ENCODE peak calls at places on chromosomes 13 and 19, in four cellular contexts. Z, N, C and J are unnamed samples.
A peak's percentile ranks its signal among the peaks of the same experiment; 100 is the strongest.

GRCh38 chr13:111903143-111903542 is 163.8 kb upstream of the SOX1 start:
- DNase-seq in Z (no peak), N (no peak), C (peak; percentile 6), J (no peak)

GRCh38 chr19:4326837-4327251 is 11.8 kb downstream of the STAP2 start:
- DNase-seq in Z (no peak), N (no peak), C (no peak), J (no peak)

GRCh38 chr19:50046649-50047503 is 21.1 kb downstream of the ZNF473 start:
- DNase-seq in Z (no peak), N (no peak), C (peak; percentile 49), J (no peak)

GRCh38 chr13:111512707-111513106 is 192.3 kb downstream of the TEX29 start:
- DNase-seq in Z (no peak), N (no peak), C (no peak), J (no peak)

GRCh38 chr19:52691737-52692136 is 43.1 kb downstream of the ZNF611 start:
- DNase-seq in Z (no peak), N (no peak), C (peak; percentile 72), J (no peak)

GRCh38 chr13:24074687-24075086 is 85.8 kb upstream of the SPATA13 start:
- DNase-seq in Z (no peak), N (no peak), C (no peak), J (no peak)

GRCh38 chr13:44908266-44908665 is 81.0 kb downstream of the NUFIP1 start:
- DNase-seq in Z (no peak), N (no peak), C (no peak), J (no peak)

GRCh38 chr13:31122544-31123260 is 39.0 kb downstream of the HSPH1 start:
- DNase-seq in Z (no peak), N (no peak), C (no peak), J (no peak)

GRCh38 chr19:4108767-4109625 is 14.9 kb downstream of the MAP2K2 start:
- DNase-seq in Z (no peak), N (no peak), C (no peak), J (no peak)

GRCh38 chr13:99978781-99979452 is 2.7 kb upstream of the ZIC2 start:
- DNase-seq in Z (no peak), N (no peak), C (peak; percentile 85), J (no peak)

GRCh38 chr13:99976502-99977115 is 5.0 kb upstream of the ZIC2 start:
- DNase-seq in Z (no peak), N (no peak), C (no peak), J (no peak)

GRCh38 chr13:99977334-99977911 is 4.2 kb upstream of the ZIC2 start:
- DNase-seq in Z (no peak), N (no peak), C (no peak), J (no peak)

GRCh38 chr13:99979453-99980200 is 2.0 kb upstream of the ZIC2 start:
- DNase-seq in Z (no peak), N (no peak), C (peak; percentile 74), J (no peak)

GRCh38 chr13:99977912-99978780 is 3.4 kb upstream of the ZIC2 start:
- DNase-seq in Z (no peak), N (no peak), C (no peak), J (no peak)
- H3K4me3 ChIP-seq in Z (no peak overlapping the region), N (no peak overlapping the region), C (no peak overlapping the region), J (peak overlapping the region; percentile 64)

GRCh38 chr13:67416047-67416925 is 186.2 kb upstream of the PCDH9 start:
- DNase-seq in Z (peak; percentile 2), N (peak; percentile 2), C (peak; percentile 59), J (no peak)
- TF ChIP-seq CTCF in Z (peak; percentile 80), N (peak; percentile 80), C (peak; percentile 83), J (peak; percentile 70)

GRCh38 chr19:46471778-46472543 is 598 bp upstream of the PNMA8A start:
- DNase-seq in Z (no peak), N (no peak), C (no peak), J (no peak)
- H3K4me3 ChIP-seq in Z (peak overlapping the region; percentile 53), N (no peak overlapping the region), C (peak overlapping the region; percentile 65), J (peak overlapping the region; percentile 43)

GRCh38 chr13:79901336-79901735 is 420.4 kb downstream of the NDFIP2 start:
- DNase-seq in Z (no peak), N (peak; percentile 5), C (peak; percentile 82), J (no peak)
- TF ChIP-seq CTCF in Z (no peak), N (no peak), C (peak; percentile 25), J (no peak)

GRCh38 chr13:40600145-40600751 is 66.2 kb downstream of the FOXO1 start:
- DNase-seq in Z (no peak), N (no peak), C (no peak), J (no peak)
- H3K4me3 ChIP-seq in Z (no peak overlapping the region), N (no peak overlapping the region), C (no peak overlapping the region), J (no peak overlapping the region)

GRCh38 chr13:97834255-97834654 is 119.2 kb upstream of the IPO5 start:
- DNase-seq in Z (no peak), N (no peak), C (no peak), J (no peak)
- TF ChIP-seq CTCF in Z (no peak), N (peak; percentile 11), C (no peak), J (no peak)

DNA sequence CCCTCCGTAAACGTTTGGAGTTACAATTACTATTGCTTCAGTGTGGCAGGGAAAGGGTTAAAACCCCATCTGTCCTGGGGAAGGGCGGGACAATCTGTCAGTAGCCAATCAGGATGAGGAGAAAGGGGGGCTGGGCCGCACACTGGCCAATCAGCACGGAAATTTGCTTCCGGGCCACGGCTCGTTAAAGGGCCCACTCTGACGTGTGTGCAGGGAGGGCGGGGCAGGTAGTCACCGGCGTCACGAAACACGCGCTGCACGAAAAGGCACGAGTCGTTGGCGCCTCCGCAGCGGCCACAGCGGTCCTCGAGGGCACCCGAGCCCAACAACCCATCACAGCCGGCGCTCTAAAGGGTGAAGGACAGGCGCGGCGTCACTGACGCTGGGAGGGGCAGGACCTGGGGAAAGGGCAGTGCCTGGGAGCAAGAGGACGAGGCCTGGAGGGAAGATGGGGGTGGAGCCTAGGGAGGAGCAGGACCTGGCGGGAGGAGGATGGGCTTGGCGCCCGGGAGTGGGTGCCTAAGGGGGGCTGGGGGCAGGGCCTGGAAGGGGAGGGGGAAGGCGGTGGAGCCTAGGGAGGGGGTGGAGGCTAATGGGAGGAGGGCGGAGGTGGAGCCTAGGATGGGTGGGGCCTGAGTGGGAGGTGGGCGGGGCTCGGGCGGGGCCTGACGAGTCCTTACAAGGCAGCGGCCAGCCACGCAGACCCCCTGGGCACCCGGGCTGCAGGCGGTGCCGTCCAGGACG is 4.9 kb downstream of the ADAMTSL5 start:
- DNase-seq in Z (peak; percentile 91), N (peak; percentile 89), C (peak; percentile 97), J (peak; percentile 89)
- H3K4me3 ChIP-seq in Z (peak overlapping the region; percentile 69), N (peak overlapping the region; percentile 60), C (peak overlapping the region; percentile 60), J (peak overlapping the region; percentile 43)